ENCODE peak calls at places on chromosomes 2 and 18, in eight cellular contexts. One of them, this sample, is unnamed.

GRCh38 chr2:75053484-75054112 is 95.2 kb downstream of the POLE4 start:
- DNase-seq in left lung: no peak
- DNase-seq in mucosa of descending colon: peak
- DNase-seq in lung: no peak
- DNase-seq in AG09309: no peak
- DNase-seq in dorsolateral prefrontal cortex: no peak
- DNase-seq in GM12864: no peak
- DNase-seq in spleen: no peak
- DNase-seq in this sample: no peak

GRCh38 chr2:233819884-233820765 is 34.2 kb downstream of the HJURP start:
- DNase-seq in left lung: no peak
- DNase-seq in mucosa of descending colon: no peak
- DNase-seq in lung: no peak
- DNase-seq in AG09309: no peak
- DNase-seq in dorsolateral prefrontal cortex: no peak
- DNase-seq in GM12864: no peak
- DNase-seq in spleen: peak
- DNase-seq in this sample: no peak

GRCh38 chr2:215138466-215138865 is at the start of gene ABCA12:
- DNase-seq in left lung: no peak
- DNase-seq in mucosa of descending colon: no peak
- DNase-seq in lung: no peak
- DNase-seq in AG09309: no peak
- DNase-seq in dorsolateral prefrontal cortex: no peak
- DNase-seq in GM12864: no peak
- DNase-seq in spleen: no peak
- DNase-seq in this sample: no peak

GRCh38 chr2:195520671-195521155 is 136.3 kb upstream of the SLC39A10 start:
- DNase-seq in left lung: no peak
- DNase-seq in mucosa of descending colon: no peak
- DNase-seq in lung: no peak
- DNase-seq in AG09309: peak
- DNase-seq in dorsolateral prefrontal cortex: no peak
- DNase-seq in GM12864: no peak
- DNase-seq in spleen: no peak
- DNase-seq in this sample: peak

GRCh38 chr2:171553858-171554257 is 31.6 kb downstream of the CYBRD1 start:
- DNase-seq in left lung: no peak
- DNase-seq in mucosa of descending colon: peak
- DNase-seq in lung: no peak
- DNase-seq in AG09309: no peak
- DNase-seq in dorsolateral prefrontal cortex: peak
- DNase-seq in GM12864: no peak
- DNase-seq in spleen: no peak
- DNase-seq in this sample: no peak

GRCh38 chr2:160940699-160941098 is 219.5 kb upstream of the TANK start:
- DNase-seq in left lung: peak
- DNase-seq in mucosa of descending colon: peak
- DNase-seq in lung: peak
- DNase-seq in AG09309: no peak
- DNase-seq in dorsolateral prefrontal cortex: no peak
- DNase-seq in GM12864: peak
- DNase-seq in spleen: no peak
- DNase-seq in this sample: no peak

GRCh38 chr2:191049728-191050639 is 36.0 kb upstream of the STAT1 start:
- DNase-seq in left lung: no peak
- DNase-seq in mucosa of descending colon: no peak
- DNase-seq in lung: no peak
- DNase-seq in AG09309: peak
- DNase-seq in dorsolateral prefrontal cortex: no peak
- DNase-seq in GM12864: no peak
- DNase-seq in spleen: no peak
- DNase-seq in this sample: peak

GRCh38 chr2:118251427-118251826 is 163.2 kb downstream of the INSIG2 start:
- DNase-seq in left lung: no peak
- DNase-seq in mucosa of descending colon: no peak
- DNase-seq in lung: no peak
- DNase-seq in AG09309: peak
- DNase-seq in dorsolateral prefrontal cortex: no peak
- DNase-seq in GM12864: no peak
- DNase-seq in spleen: no peak
- DNase-seq in this sample: peak

GRCh38 chr2:112150447-112150846 is 12.3 kb downstream of the FBLN7 start:
- DNase-seq in left lung: no peak
- DNase-seq in mucosa of descending colon: no peak
- DNase-seq in lung: no peak
- DNase-seq in AG09309: peak
- DNase-seq in dorsolateral prefrontal cortex: no peak
- DNase-seq in GM12864: no peak
- DNase-seq in spleen: no peak
- DNase-seq in this sample: peak

GRCh38 chr2:99106905-99107304 is 34.6 kb upstream of the C2orf15 start:
- DNase-seq in left lung: no peak
- DNase-seq in mucosa of descending colon: no peak
- DNase-seq in lung: no peak
- DNase-seq in AG09309: no peak
- DNase-seq in dorsolateral prefrontal cortex: no peak
- DNase-seq in GM12864: no peak
- DNase-seq in spleen: no peak
- DNase-seq in this sample: no peak

GRCh38 chr18:36808681-36809080 is 20.1 kb downstream of the TPGS2 start:
- DNase-seq in left lung: no peak
- DNase-seq in mucosa of descending colon: no peak
- DNase-seq in lung: no peak
- DNase-seq in AG09309: peak
- DNase-seq in dorsolateral prefrontal cortex: no peak
- DNase-seq in GM12864: no peak
- DNase-seq in spleen: no peak
- DNase-seq in this sample: peak

GRCh38 chr18:24265502-24266064 is 126.7 kb downstream of the CABYR start:
- DNase-seq in left lung: no peak
- DNase-seq in mucosa of descending colon: no peak
- DNase-seq in lung: no peak
- DNase-seq in AG09309: no peak
- DNase-seq in dorsolateral prefrontal cortex: no peak
- DNase-seq in GM12864: no peak
- DNase-seq in spleen: no peak
- DNase-seq in this sample: no peak

GRCh38 chr18:77321823-77322805 is 72.5 kb downstream of the GALR1 start:
- DNase-seq in left lung: no peak
- DNase-seq in mucosa of descending colon: peak
- DNase-seq in lung: no peak
- DNase-seq in AG09309: no peak
- DNase-seq in dorsolateral prefrontal cortex: no peak
- DNase-seq in GM12864: no peak
- DNase-seq in spleen: no peak
- DNase-seq in this sample: no peak

GRCh38 chr2:144996225-144996795 is 476.4 kb upstream of the ZEB2 start:
- DNase-seq in left lung: no peak
- DNase-seq in mucosa of descending colon: no peak
- DNase-seq in lung: no peak
- DNase-seq in AG09309: peak
- DNase-seq in dorsolateral prefrontal cortex: no peak
- DNase-seq in GM12864: no peak
- DNase-seq in spleen: no peak
- DNase-seq in this sample: no peak

GRCh38 chr2:85758361-85759256 is 4.8 kb downstream of the ATOH8 start:
- DNase-seq in left lung: no peak
- DNase-seq in mucosa of descending colon: no peak
- DNase-seq in lung: no peak
- DNase-seq in AG09309: no peak
- DNase-seq in dorsolateral prefrontal cortex: no peak
- DNase-seq in GM12864: no peak
- DNase-seq in spleen: no peak
- DNase-seq in this sample: no peak

GRCh38 chr2:239349448-239350135 is 51.2 kb downstream of the HDAC4 start:
- DNase-seq in left lung: no peak
- DNase-seq in mucosa of descending colon: no peak
- DNase-seq in lung: no peak
- DNase-seq in AG09309: no peak
- DNase-seq in dorsolateral prefrontal cortex: no peak
- DNase-seq in GM12864: no peak
- DNase-seq in spleen: no peak
- DNase-seq in this sample: no peak

GRCh38 chr18:69257861-69258458 is 142.7 kb upstream of the DOK6 start:
- DNase-seq in left lung: no peak
- DNase-seq in mucosa of descending colon: peak
- DNase-seq in lung: no peak
- DNase-seq in AG09309: peak
- DNase-seq in dorsolateral prefrontal cortex: no peak
- DNase-seq in GM12864: no peak
- DNase-seq in spleen: no peak
- DNase-seq in this sample: peak

GRCh38 chr18:23809411-23809810 is 120.2 kb downstream of the LAMA3 start:
- DNase-seq in left lung: no peak
- DNase-seq in mucosa of descending colon: no peak
- DNase-seq in lung: no peak
- DNase-seq in AG09309: no peak
- DNase-seq in dorsolateral prefrontal cortex: no peak
- DNase-seq in GM12864: no peak
- DNase-seq in spleen: no peak
- DNase-seq in this sample: no peak

GRCh38 chr18:63318882-63319382 is 637 bp downstream of the BCL2 start:
- DNase-seq in left lung: no peak
- DNase-seq in mucosa of descending colon: no peak
- DNase-seq in lung: no peak
- DNase-seq in AG09309: no peak
- DNase-seq in dorsolateral prefrontal cortex: no peak
- DNase-seq in GM12864: no peak
- DNase-seq in spleen: no peak
- DNase-seq in this sample: no peak

GRCh38 chr2:217672472-217672871 is 330.3 kb downstream of the TNS1 start:
- DNase-seq in left lung: no peak
- DNase-seq in mucosa of descending colon: no peak
- DNase-seq in lung: no peak
- DNase-seq in AG09309: no peak
- DNase-seq in dorsolateral prefrontal cortex: no peak
- DNase-seq in GM12864: no peak
- DNase-seq in spleen: no peak
- DNase-seq in this sample: no peak

GRCh38 chr2:231786177-231786916 is at the start of gene COPS7B:
- DNase-seq in left lung: peak
- DNase-seq in mucosa of descending colon: peak
- DNase-seq in lung: peak
- DNase-seq in AG09309: no peak
- DNase-seq in dorsolateral prefrontal cortex: peak
- DNase-seq in GM12864: peak
- DNase-seq in spleen: peak
- DNase-seq in this sample: no peak
- TF ChIP-seq CTCF in left lung: no peak
- TF ChIP-seq CTCF in mucosa of descending colon: no peak
- TF ChIP-seq CTCF in lung: no peak
- TF ChIP-seq CTCF in AG09309: peak
- TF ChIP-seq CTCF in dorsolateral prefrontal cortex: no peak
- TF ChIP-seq CTCF in GM12864: peak
- TF ChIP-seq CTCF in spleen: no peak
- TF ChIP-seq CTCF in this sample: peak

GRCh38 chr2:30098271-30099005 is 48.4 kb upstream of the YPEL5 start:
- DNase-seq in left lung: no peak
- DNase-seq in mucosa of descending colon: no peak
- DNase-seq in lung: no peak
- DNase-seq in AG09309: no peak
- DNase-seq in dorsolateral prefrontal cortex: no peak
- DNase-seq in GM12864: no peak
- DNase-seq in spleen: no peak
- DNase-seq in this sample: no peak
- H3K4me3 ChIP-seq in left lung: no peak
- H3K4me3 ChIP-seq in mucosa of descending colon: no peak
- H3K4me3 ChIP-seq in lung: no peak
- H3K4me3 ChIP-seq in AG09309: no peak
- H3K4me3 ChIP-seq in dorsolateral prefrontal cortex: no peak
- H3K4me3 ChIP-seq in GM12864: no peak
- H3K4me3 ChIP-seq in spleen: no peak
- H3K4me3 ChIP-seq in this sample: no peak

GRCh38 chr2:84319566-84319965 is 139.5 kb downstream of the SUCLG1 start:
- DNase-seq in left lung: no peak
- DNase-seq in mucosa of descending colon: no peak
- DNase-seq in lung: no peak
- DNase-seq in AG09309: no peak
- DNase-seq in dorsolateral prefrontal cortex: no peak
- DNase-seq in GM12864: no peak
- DNase-seq in spleen: no peak
- DNase-seq in this sample: no peak

GRCh38 chr2:84309281-84309680 is 149.8 kb downstream of the SUCLG1 start:
- DNase-seq in left lung: no peak
- DNase-seq in mucosa of descending colon: no peak
- DNase-seq in lung: no peak
- DNase-seq in AG09309: no peak
- DNase-seq in dorsolateral prefrontal cortex: no peak
- DNase-seq in GM12864: no peak
- DNase-seq in spleen: no peak
- DNase-seq in this sample: no peak

GRCh38 chr2:84314250-84314649 is 144.8 kb downstream of the SUCLG1 start:
- DNase-seq in left lung: no peak
- DNase-seq in mucosa of descending colon: no peak
- DNase-seq in lung: no peak
- DNase-seq in AG09309: no peak
- DNase-seq in dorsolateral prefrontal cortex: no peak
- DNase-seq in GM12864: no peak
- DNase-seq in spleen: no peak
- DNase-seq in this sample: no peak

GRCh38 chr2:84317135-84317534 is 141.9 kb downstream of the SUCLG1 start:
- DNase-seq in left lung: no peak
- DNase-seq in mucosa of descending colon: no peak
- DNase-seq in lung: no peak
- DNase-seq in AG09309: no peak
- DNase-seq in dorsolateral prefrontal cortex: no peak
- DNase-seq in GM12864: no peak
- DNase-seq in spleen: no peak
- DNase-seq in this sample: no peak

GRCh38 chr2:84314901-84315330 is 144.2 kb downstream of the SUCLG1 start:
- DNase-seq in left lung: peak
- DNase-seq in mucosa of descending colon: peak
- DNase-seq in lung: peak
- DNase-seq in AG09309: peak
- DNase-seq in dorsolateral prefrontal cortex: peak
- DNase-seq in GM12864: peak
- DNase-seq in spleen: peak
- DNase-seq in this sample: peak
- TF ChIP-seq CTCF in left lung: peak
- TF ChIP-seq CTCF in mucosa of descending colon: peak
- TF ChIP-seq CTCF in lung: peak
- TF ChIP-seq CTCF in AG09309: peak
- TF ChIP-seq CTCF in dorsolateral prefrontal cortex: peak
- TF ChIP-seq CTCF in GM12864: peak
- TF ChIP-seq CTCF in spleen: peak
- TF ChIP-seq CTCF in this sample: peak

DNA sequence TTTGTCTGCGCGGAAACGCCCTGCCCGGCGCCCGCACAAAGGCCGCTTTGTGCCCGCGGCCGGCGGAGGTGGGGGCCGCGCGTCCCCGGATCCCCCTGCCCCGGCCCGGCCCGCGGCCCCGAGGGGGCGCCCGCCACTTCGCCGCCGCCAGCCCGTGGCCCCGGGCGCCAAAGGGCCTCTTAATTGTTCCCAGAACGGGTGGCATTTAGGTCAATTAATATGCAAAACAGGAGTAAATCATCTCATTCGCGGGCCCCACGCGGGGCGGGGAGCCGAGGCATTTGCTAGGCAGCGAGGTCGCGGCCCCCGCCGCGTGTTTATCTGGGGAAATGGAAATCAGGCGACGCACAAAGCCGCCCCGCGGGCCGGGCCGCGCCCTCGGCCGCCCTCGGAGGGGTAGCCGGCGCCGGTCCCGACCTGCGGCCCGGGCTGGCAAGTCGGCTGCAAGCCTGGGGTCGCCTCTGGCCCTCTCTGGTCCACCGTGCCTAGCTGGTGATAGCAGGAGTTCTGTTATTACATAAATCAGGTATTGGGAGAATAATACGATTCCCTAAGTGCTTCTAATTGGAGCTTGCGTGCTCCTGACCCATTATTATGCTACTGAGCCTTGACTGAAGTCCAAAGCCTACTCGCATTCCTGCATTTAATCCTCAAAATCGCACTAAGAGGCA is 148.2 kb upstream of the GLI2 start:
- DNase-seq in left lung: no peak
- DNase-seq in mucosa of descending colon: no peak
- DNase-seq in lung: no peak
- DNase-seq in AG09309: no peak
- DNase-seq in dorsolateral prefrontal cortex: no peak
- DNase-seq in GM12864: no peak
- DNase-seq in spleen: no peak
- DNase-seq in this sample: no peak
- H3K4me3 ChIP-seq in left lung: no peak
- H3K4me3 ChIP-seq in mucosa of descending colon: no peak
- H3K4me3 ChIP-seq in lung: no peak
- H3K4me3 ChIP-seq in AG09309: no peak
- H3K4me3 ChIP-seq in dorsolateral prefrontal cortex: peak
- H3K4me3 ChIP-seq in GM12864: no peak
- H3K4me3 ChIP-seq in spleen: no peak
- H3K4me3 ChIP-seq in this sample: no peak

This sample was measured in AG04449.